ENCODE peak calls at places on chromosome 10, in four cellular contexts. X, Z, F and H are unnamed samples.

GRCh38 chr10:91313761-91314520 is 93.5 kb downstream of the PCGF5 start:
- DNase-seq in X (peak; percentile 59), Z (no peak), F (no peak), H (no peak)

GRCh38 chr10:5498791-5499492 is 428 bp downstream of the CALML5 start:
- DNase-seq in X (no peak), Z (no peak), F (no peak), H (no peak)

GRCh38 chr10:108582387-108582786 is 1340.9 kb downstream of the XPNPEP1 start:
- DNase-seq in X (no peak), Z (no peak), F (no peak), H (peak; percentile 22)

GRCh38 chr10:12902135-12902572 is 99.4 kb downstream of the CCDC3 start:
- DNase-seq in X (peak; percentile 30), Z (peak; percentile 61), F (peak; percentile 13), H (peak; percentile 62)

GRCh38 chr10:96153065-96153464 is 23.0 kb downstream of the ZNF518A start:
- DNase-seq in X (no peak), Z (no peak), F (no peak), H (no peak)

GRCh38 chr10:132142396-132143161 is 44.2 kb upstream of the DPYSL4 start:
- DNase-seq in X (no peak), Z (peak; percentile 33), F (peak; percentile 22), H (peak; percentile 79)

GRCh38 chr10:35580421-35580770 is 24.7 kb upstream of the GJD4 start:
- DNase-seq in X (no peak), Z (no peak), F (no peak), H (no peak)

GRCh38 chr10:31051703-31052102 is 20.0 kb upstream of the ZNF438 start:
- DNase-seq in X (no peak), Z (peak; percentile 54), F (no peak), H (no peak)

GRCh38 chr10:3525832-3526449 is 259.1 kb downstream of the KLF6 start:
- DNase-seq in X (peak; percentile 91), Z (peak; percentile 86), F (no peak), H (peak; percentile 55)

GRCh38 chr10:117619200-117619599 is 76.7 kb downstream of the EMX2 start:
- DNase-seq in X (no peak), Z (no peak), F (no peak), H (no peak)

GRCh38 chr10:73209705-73210104 is 37.4 kb downstream of the DNAJC9 start:
- DNase-seq in X (no peak), Z (no peak), F (no peak), H (no peak)

GRCh38 chr10:48993627-48994026 is 54.0 kb upstream of the LRRC18 start:
- DNase-seq in X (no peak), Z (no peak), F (no peak), H (no peak)

GRCh38 chr10:31017534-31018361 is 13.9 kb downstream of the ZNF438 start:
- DNase-seq in X (no peak), Z (no peak), F (no peak), H (no peak)

GRCh38 chr10:117133273-117134083 is 4.6 kb downstream of the VAX1 start:
- DNase-seq in X (no peak), Z (no peak), F (no peak), H (no peak)

GRCh38 chr10:13956826-13957225 is 370.1 kb downstream of the PRPF18 start:
- DNase-seq in X (peak; percentile 58), Z (no peak), F (no peak), H (no peak)

GRCh38 chr10:104076743-104077160 is 8.9 kb downstream of the COL17A1 start:
- DNase-seq in X (no peak), Z (no peak), F (no peak), H (no peak)

GRCh38 chr10:6204063-6204340 is 1.3 kb downstream of the PFKFB3 start:
- DNase-seq in X (no peak), Z (no peak), F (peak; percentile 46), H (peak; percentile 66)

GRCh38 chr10:35545878-35546631 is 59.1 kb upstream of the GJD4 start:
- DNase-seq in X (no peak), Z (peak; percentile 14), F (no peak), H (no peak)

GRCh38 chr10:119761106-119761505 is 35.3 kb downstream of the INPP5F start:
- DNase-seq in X (peak; percentile 61), Z (no peak), F (no peak), H (no peak)

GRCh38 chr10:61142987-61143386 is 199.0 kb upstream of the RHOBTB1 start:
- DNase-seq in X (no peak), Z (no peak), F (no peak), H (no peak)

GRCh38 chr10:109981641-109982040 is 26.1 kb upstream of the ADD3 start:
- DNase-seq in X (no peak), Z (no peak), F (no peak), H (no peak)

GRCh38 chr10:8297951-8298350 is 243.5 kb downstream of the GATA3 start:
- DNase-seq in X (no peak), Z (no peak), F (no peak), H (no peak)

GRCh38 chr10:94991243-94991888 is 52.9 kb downstream of the CYP2C9 start:
- DNase-seq in X (no peak), Z (peak; percentile 2), F (no peak), H (no peak)

GRCh38 chr10:71610651-71611050 is 108.9 kb downstream of the C10orf105 start:
- DNase-seq in X (no peak), Z (no peak), F (no peak), H (no peak)

GRCh38 chr10:77510695-77511094 is 126.9 kb downstream of the KCNMA1 start:
- DNase-seq in X (no peak), Z (no peak), F (no peak), H (no peak)